ENCODE peak calls at places on chromosomes 6 and 20, in five cellular contexts. M, V, J, R and F are unnamed samples.

GRCh38 chr6:111411046-111411445 is 72.0 kb downstream of the REV3L start:
- DNase-seq in M (no peak), V (no peak), R (no peak), J (no peak), F (no peak)

GRCh38 chr6:155190667-155191066 is 73.1 kb upstream of the CLDN20 start:
- DNase-seq in J (no peak), M (no peak), V (no peak), R (no peak), F (no peak)

GRCh38 chr6:82118150-82118562 is 129.4 kb downstream of the IBTK start:
- DNase-seq in R (peak), V (no peak), M (no peak), J (no peak), F (no peak)

GRCh38 chr6:165118736-165119135 is 190.7 kb downstream of the C6orf118 start:
- DNase-seq in M (no peak), J (no peak), R (no peak), V (no peak), F (no peak)

GRCh38 chr6:166656269-166657206 is 29.5 kb upstream of the RPS6KA2 start:
- DNase-seq in M (no peak), J (no peak), R (no peak), V (no peak), F (no peak)

GRCh38 chr20:38434310-38434741 is 802 bp downstream of the SNHG17 start:
- DNase-seq in R (peak), M (no peak), V (no peak), J (no peak), F (no peak)

GRCh38 chr6:126955621-126956020 is 162.8 kb upstream of the RSPO3 start:
- DNase-seq in R (no peak), J (no peak), V (no peak), M (no peak), F (no peak)

GRCh38 chr6:10417681-10418104 is 2.8 kb upstream of the TFAP2A start:
- DNase-seq in R (no peak), J (no peak), V (no peak), M (no peak), F (no peak)

GRCh38 chr6:126180585-126180984 is 159.3 kb upstream of the CENPW start:
- DNase-seq in R (peak), V (no peak), J (no peak), M (no peak), F (no peak)